ENCODE peak calls at places on chromosomes 13 and 19, in six cellular contexts. One of them, this sample, is unnamed.
A peak's percentile ranks its signal among the peaks of the same experiment; 100 is the strongest.

GRCh38 chr19:37872383-37872782 is 34.0 kb downstream of the WDR87 start:
- DNase-seq in cardiac fibroblast: no peak
- DNase-seq in fibroblast of mammary gland: peak; percentile 9
- DNase-seq in ovary: no peak
- DNase-seq in breast epithelium: no peak
- DNase-seq in GM13976: no peak
- DNase-seq in this sample: no peak

GRCh38 chr19:46660008-46660517 is 919 bp downstream of the DACT3 start:
- DNase-seq in cardiac fibroblast: peak; percentile 41
- DNase-seq in ovary: peak; percentile 37
- DNase-seq in GM13976: no peak
- DNase-seq in fibroblast of mammary gland: no peak
- DNase-seq in breast epithelium: no peak
- DNase-seq in this sample: no peak

GRCh38 chr13:61170791-61171330 is 244.8 kb downstream of the PCDH20 start:
- DNase-seq in fibroblast of mammary gland: no peak
- DNase-seq in cardiac fibroblast: no peak
- DNase-seq in ovary: no peak
- DNase-seq in GM13976: no peak
- DNase-seq in breast epithelium: no peak
- DNase-seq in this sample: no peak

GRCh38 chr13:101576977-101577376 is 124.5 kb downstream of the ITGBL1 start:
- DNase-seq in ovary: no peak
- DNase-seq in cardiac fibroblast: no peak
- DNase-seq in breast epithelium: no peak
- DNase-seq in GM13976: no peak
- DNase-seq in fibroblast of mammary gland: no peak
- DNase-seq in this sample: no peak

GRCh38 chr19:42132851-42133528 is 744 bp upstream of the POU2F2 start:
- DNase-seq in GM13976: peak; percentile 92
- DNase-seq in fibroblast of mammary gland: no peak
- DNase-seq in cardiac fibroblast: peak; percentile 40
- DNase-seq in breast epithelium: peak; percentile 26
- DNase-seq in ovary: peak; percentile 32
- DNase-seq in this sample: peak; percentile 85

GRCh38 chr19:40525234-40526051 is 51.2 kb upstream of the SHKBP1 start:
- DNase-seq in GM13976: no peak
- DNase-seq in cardiac fibroblast: no peak
- DNase-seq in ovary: no peak
- DNase-seq in fibroblast of mammary gland: no peak
- DNase-seq in breast epithelium: no peak
- DNase-seq in this sample: no peak

GRCh38 chr19:48111280-48111679 is 663 bp upstream of the PLA2G4C start:
- DNase-seq in cardiac fibroblast: no peak
- DNase-seq in breast epithelium: no peak
- DNase-seq in ovary: no peak
- DNase-seq in fibroblast of mammary gland: no peak
- DNase-seq in GM13976: no peak
- DNase-seq in this sample: no peak

GRCh38 chr13:23629566-23630272 is 59.5 kb downstream of the TNFRSF19 start:
- DNase-seq in cardiac fibroblast: no peak
- DNase-seq in fibroblast of mammary gland: no peak
- DNase-seq in ovary: no peak
- DNase-seq in breast epithelium: no peak
- DNase-seq in GM13976: no peak
- DNase-seq in this sample: no peak

GRCh38 chr19:47848871-47849473 is 10.1 kb upstream of the TPRX2 start:
- DNase-seq in fibroblast of mammary gland: peak; percentile 18
- DNase-seq in cardiac fibroblast: peak; percentile 15
- DNase-seq in breast epithelium: no peak
- DNase-seq in GM13976: no peak
- DNase-seq in ovary: no peak
- DNase-seq in this sample: peak; percentile 22

GRCh38 chr19:46614114-46614701 is 10.7 kb downstream of the PTGIR start:
- DNase-seq in ovary: peak; percentile 69
- DNase-seq in breast epithelium: peak; percentile 67
- DNase-seq in fibroblast of mammary gland: peak; percentile 77
- DNase-seq in cardiac fibroblast: peak; percentile 87
- DNase-seq in GM13976: peak; percentile 86
- DNase-seq in this sample: peak; percentile 84

GRCh38 chr13:51244637-51245405 is 22.6 kb downstream of the FAM124A start:
- DNase-seq in breast epithelium: no peak
- DNase-seq in fibroblast of mammary gland: no peak
- DNase-seq in cardiac fibroblast: no peak
- DNase-seq in GM13976: no peak
- DNase-seq in ovary: no peak
- DNase-seq in this sample: no peak

GRCh38 chr13:110455444-110455843 is 106.1 kb downstream of the RAB20 start:
- DNase-seq in breast epithelium: no peak
- DNase-seq in ovary: no peak
- DNase-seq in GM13976: no peak
- DNase-seq in fibroblast of mammary gland: no peak
- DNase-seq in cardiac fibroblast: no peak
- DNase-seq in this sample: no peak

GRCh38 chr19:48154003-48154402 is 16.1 kb downstream of the LIG1 start:
- DNase-seq in GM13976: no peak
- DNase-seq in cardiac fibroblast: no peak
- DNase-seq in ovary: no peak
- DNase-seq in fibroblast of mammary gland: no peak
- DNase-seq in breast epithelium: no peak
- DNase-seq in this sample: no peak

GRCh38 chr13:35818577-35819165 is 312.5 kb downstream of the DCLK1 start:
- DNase-seq in cardiac fibroblast: peak; percentile 63
- DNase-seq in breast epithelium: no peak
- DNase-seq in ovary: no peak
- DNase-seq in fibroblast of mammary gland: peak; percentile 70
- DNase-seq in GM13976: peak; percentile 31
- DNase-seq in this sample: peak; percentile 35

GRCh38 chr19:10835754-10836477 is at the start of gene TMED1:
- DNase-seq in cardiac fibroblast: peak; percentile 100
- DNase-seq in breast epithelium: peak; percentile 100
- DNase-seq in fibroblast of mammary gland: peak; percentile 99
- DNase-seq in GM13976: peak; percentile 99
- DNase-seq in ovary: peak; percentile 100
- DNase-seq in this sample: peak; percentile 100
- TF ChIP-seq CTCF in cardiac fibroblast: peak; percentile 13
- TF ChIP-seq CTCF in breast epithelium: peak; percentile 91
- TF ChIP-seq CTCF in fibroblast of mammary gland: no peak
- TF ChIP-seq CTCF in GM13976: no peak
- TF ChIP-seq CTCF in ovary: peak; percentile 77
- TF ChIP-seq CTCF in this sample: no peak

GRCh38 chr13:73171926-73172325 is 113.1 kb downstream of the KLF5 start:
- DNase-seq in cardiac fibroblast: peak; percentile 77
- DNase-seq in fibroblast of mammary gland: peak; percentile 12
- DNase-seq in breast epithelium: no peak
- DNase-seq in ovary: no peak
- DNase-seq in GM13976: no peak
- DNase-seq in this sample: no peak
- TF ChIP-seq CTCF in cardiac fibroblast: peak; percentile 25
- TF ChIP-seq CTCF in fibroblast of mammary gland: no peak
- TF ChIP-seq CTCF in breast epithelium: no peak
- TF ChIP-seq CTCF in ovary: no peak
- TF ChIP-seq CTCF in GM13976: no peak
- TF ChIP-seq CTCF in this sample: no peak

GRCh38 chr13:98513837-98514236 is 63.1 kb downstream of the STK24 start:
- DNase-seq in ovary: no peak
- DNase-seq in breast epithelium: no peak
- DNase-seq in cardiac fibroblast: no peak
- DNase-seq in fibroblast of mammary gland: no peak
- DNase-seq in GM13976: no peak
- DNase-seq in this sample: no peak

GRCh38 chr13:98514268-98514667 is 62.6 kb downstream of the STK24 start:
- DNase-seq in cardiac fibroblast: no peak
- DNase-seq in fibroblast of mammary gland: no peak
- DNase-seq in GM13976: no peak
- DNase-seq in breast epithelium: no peak
- DNase-seq in ovary: no peak
- DNase-seq in this sample: peak; percentile 54

GRCh38 chr13:98512774-98513327 is 64.1 kb downstream of the STK24 start:
- DNase-seq in fibroblast of mammary gland: no peak
- DNase-seq in GM13976: no peak
- DNase-seq in cardiac fibroblast: no peak
- DNase-seq in ovary: no peak
- DNase-seq in breast epithelium: no peak
- DNase-seq in this sample: no peak

GRCh38 chr13:98517576-98518310 is 59.2 kb downstream of the STK24 start:
- DNase-seq in GM13976: no peak
- DNase-seq in fibroblast of mammary gland: no peak
- DNase-seq in breast epithelium: no peak
- DNase-seq in ovary: no peak
- DNase-seq in cardiac fibroblast: no peak
- DNase-seq in this sample: peak; percentile 73

GRCh38 chr13:98515804-98516465 is 61.0 kb downstream of the STK24 start:
- DNase-seq in fibroblast of mammary gland: no peak
- DNase-seq in cardiac fibroblast: no peak
- DNase-seq in ovary: no peak
- DNase-seq in GM13976: no peak
- DNase-seq in breast epithelium: peak; percentile 63
- DNase-seq in this sample: peak; percentile 61
- TF ChIP-seq CTCF in fibroblast of mammary gland: no peak
- TF ChIP-seq CTCF in cardiac fibroblast: no peak
- TF ChIP-seq CTCF in ovary: no peak
- TF ChIP-seq CTCF in GM13976: no peak
- TF ChIP-seq CTCF in breast epithelium: no peak
- TF ChIP-seq CTCF in this sample: no peak

DNA sequence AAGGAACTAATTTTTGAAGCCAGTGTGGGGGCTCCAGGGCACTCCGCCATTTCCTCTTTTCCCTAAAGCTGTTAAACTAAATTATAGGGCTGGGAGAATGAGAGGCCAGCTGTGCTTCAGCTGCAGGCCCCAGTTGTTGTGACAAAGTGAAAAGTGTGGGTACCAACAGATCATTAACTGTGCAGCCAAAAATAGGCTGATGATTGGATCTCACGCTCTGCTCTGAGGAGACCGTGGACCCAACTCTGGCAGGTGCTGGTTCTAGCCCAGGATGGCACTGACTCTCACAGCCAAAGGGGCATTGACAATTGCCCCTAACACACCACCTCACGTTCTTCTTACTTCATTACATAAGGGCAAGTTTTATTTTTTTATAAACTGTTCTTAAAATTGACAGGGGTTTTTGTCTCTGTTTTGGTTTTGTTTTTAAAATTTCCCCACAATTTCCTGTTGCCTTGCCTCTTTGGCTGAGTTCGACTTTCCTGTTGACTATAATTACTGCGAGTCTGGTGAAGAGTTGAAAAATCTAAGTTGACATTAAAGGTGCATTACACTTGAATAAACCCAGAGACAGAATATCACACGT is 391.0 kb downstream of the FGF9 start:
- DNase-seq in breast epithelium: no peak
- DNase-seq in fibroblast of mammary gland: no peak
- DNase-seq in GM13976: peak; percentile 48
- DNase-seq in cardiac fibroblast: no peak
- DNase-seq in ovary: no peak
- DNase-seq in this sample: peak; percentile 79
- TF ChIP-seq CTCF in breast epithelium: no peak
- TF ChIP-seq CTCF in fibroblast of mammary gland: no peak
- TF ChIP-seq CTCF in GM13976: no peak
- TF ChIP-seq CTCF in cardiac fibroblast: no peak
- TF ChIP-seq CTCF in ovary: no peak
- TF ChIP-seq CTCF in this sample: no peak

GRCh38 chr19:15280915-15281683 is 48.9 kb upstream of the EPHX3 start:
- DNase-seq in GM13976: no peak
- DNase-seq in breast epithelium: peak; percentile 69
- DNase-seq in fibroblast of mammary gland: peak; percentile 88
- DNase-seq in cardiac fibroblast: peak; percentile 88
- DNase-seq in ovary: peak; percentile 78
- DNase-seq in this sample: no peak
- TF ChIP-seq CTCF in GM13976: no peak
- TF ChIP-seq CTCF in breast epithelium: no peak
- TF ChIP-seq CTCF in fibroblast of mammary gland: peak; percentile 16
- TF ChIP-seq CTCF in cardiac fibroblast: peak; percentile 25
- TF ChIP-seq CTCF in ovary: no peak
- TF ChIP-seq CTCF in this sample: no peak

GRCh38 chr19:7636691-7637373 is at the start of gene STXBP2:
- DNase-seq in cardiac fibroblast: peak; percentile 46
- DNase-seq in ovary: no peak
- DNase-seq in fibroblast of mammary gland: no peak
- DNase-seq in breast epithelium: peak; percentile 80
- DNase-seq in GM13976: peak; percentile 99
- DNase-seq in this sample: peak; percentile 94
- TF ChIP-seq CTCF in cardiac fibroblast: no peak
- TF ChIP-seq CTCF in ovary: no peak
- TF ChIP-seq CTCF in fibroblast of mammary gland: no peak
- TF ChIP-seq CTCF in breast epithelium: peak; percentile 38
- TF ChIP-seq CTCF in GM13976: no peak
- TF ChIP-seq CTCF in this sample: no peak

DNA sequence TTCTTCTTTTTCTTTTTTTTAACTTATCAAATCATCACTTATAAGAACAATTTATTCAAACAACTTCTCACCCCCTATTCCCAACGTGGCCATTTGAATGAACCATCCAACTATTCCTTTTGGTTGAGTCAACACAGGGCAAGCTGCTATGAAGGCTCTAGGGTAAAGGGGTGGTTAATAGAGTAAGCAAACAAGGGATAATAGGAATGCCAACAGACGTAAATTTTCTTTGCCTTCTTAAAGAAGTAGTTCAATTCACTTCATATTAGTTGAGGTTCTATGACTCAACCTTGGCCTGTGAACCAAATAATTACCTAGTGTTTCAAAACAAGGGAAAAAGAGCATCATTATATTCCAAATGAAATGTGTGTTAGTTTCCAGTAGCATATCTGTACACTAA is 1383.8 kb upstream of the SLC10A2 start:
- DNase-seq in fibroblast of mammary gland: no peak
- DNase-seq in ovary: no peak
- DNase-seq in GM13976: no peak
- DNase-seq in breast epithelium: no peak
- DNase-seq in cardiac fibroblast: no peak
- DNase-seq in this sample: no peak
- TF ChIP-seq CTCF in fibroblast of mammary gland: no peak
- TF ChIP-seq CTCF in ovary: no peak
- TF ChIP-seq CTCF in GM13976: no peak
- TF ChIP-seq CTCF in breast epithelium: no peak
- TF ChIP-seq CTCF in cardiac fibroblast: no peak
- TF ChIP-seq CTCF in this sample: no peak

DNA sequence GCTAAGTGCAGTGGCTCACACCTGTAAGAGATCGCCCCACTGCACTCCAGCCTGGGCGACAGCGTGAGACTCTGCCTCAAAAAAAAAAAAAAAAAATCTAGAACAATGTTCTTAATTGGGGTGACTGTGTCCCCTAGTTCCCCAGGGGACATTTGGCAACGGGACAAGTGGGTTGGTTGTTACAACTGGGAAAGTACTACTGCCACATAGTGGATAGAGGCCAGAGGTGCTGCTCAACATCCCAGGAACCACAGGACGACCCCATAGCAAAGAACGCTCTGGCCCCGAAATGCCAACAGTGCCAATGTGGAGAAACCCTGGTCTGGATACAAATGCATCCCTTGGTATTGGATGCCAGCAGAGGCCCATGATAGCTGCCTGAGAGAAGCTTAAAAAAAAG is 11.8 kb downstream of the NLRP12 start:
- DNase-seq in GM13976: no peak
- DNase-seq in fibroblast of mammary gland: no peak
- DNase-seq in cardiac fibroblast: no peak
- DNase-seq in breast epithelium: no peak
- DNase-seq in ovary: no peak
- DNase-seq in this sample: no peak
- TF ChIP-seq CTCF in GM13976: no peak
- TF ChIP-seq CTCF in fibroblast of mammary gland: peak; percentile 14
- TF ChIP-seq CTCF in cardiac fibroblast: peak; percentile 27
- TF ChIP-seq CTCF in breast epithelium: no peak
- TF ChIP-seq CTCF in ovary: no peak
- TF ChIP-seq CTCF in this sample: no peak